ENCODE peak calls at places on chromosomes 16 and 17, in five cellular contexts. O is fibroblast of mammary gland, X is astrocyte, L is AG04449, W is A549. S is an unnamed sample.

GRCh38 chr17:72719582-72720493 is 372.6 kb downstream of the SLC39A11 start:
- DNase-seq in L (no peak), X (peak), W (no peak), O (no peak), S (no peak)

GRCh38 chr17:58313815-58314705 is 14.5 kb downstream of the TSPOAP1 start:
- DNase-seq in W (no peak), X (no peak), L (no peak), O (no peak), S (no peak)

GRCh38 chr17:60231691-60232090 is 81.9 kb downstream of the CA4 start:
- DNase-seq in O (peak), L (no peak), X (peak), W (no peak), S (no peak)

GRCh38 chr16:88784074-88784855 is 755 bp downstream of the PIEZO1 start:
- DNase-seq in X (peak), L (no peak), O (peak), W (peak), S (no peak)

GRCh38 chr16:50255538-50255937 is 10.8 kb upstream of the ADCY7 start:
- DNase-seq in X (no peak), W (no peak), O (no peak), L (no peak), S (no peak)

GRCh38 chr17:11853321-11854151 is 143.7 kb downstream of the ZNF18 start:
- DNase-seq in O (peak), L (no peak), X (peak), W (no peak), S (peak)

GRCh38 chr16:57988929-57989328 is 11.5 kb downstream of the ZNF319 start:
- DNase-seq in X (no peak), L (no peak), W (no peak), O (no peak), S (no peak)

GRCh38 chr17:35892091-35892637 is 12.0 kb upstream of the CCL5 start:
- DNase-seq in L (no peak), W (no peak), O (peak), X (no peak), S (no peak)

GRCh38 chr17:79132271-79133064 is 57.8 kb downstream of the ENGASE start:
- DNase-seq in X (no peak), O (no peak), L (no peak), W (no peak), S (no peak)

GRCh38 chr17:40063915-40064531 is 1.3 kb downstream of the THRA start:
- DNase-seq in O (no peak), W (no peak), L (no peak), X (no peak), S (no peak)

GRCh38 chr17:82334622-82335394 is 1.2 kb upstream of the SECTM1 start:
- DNase-seq in O (no peak), X (no peak), W (no peak), L (no peak), S (no peak)
- H3K4me3 ChIP-seq in O (peak), X (peak), W (no peak), L (peak), S (peak)

DNA sequence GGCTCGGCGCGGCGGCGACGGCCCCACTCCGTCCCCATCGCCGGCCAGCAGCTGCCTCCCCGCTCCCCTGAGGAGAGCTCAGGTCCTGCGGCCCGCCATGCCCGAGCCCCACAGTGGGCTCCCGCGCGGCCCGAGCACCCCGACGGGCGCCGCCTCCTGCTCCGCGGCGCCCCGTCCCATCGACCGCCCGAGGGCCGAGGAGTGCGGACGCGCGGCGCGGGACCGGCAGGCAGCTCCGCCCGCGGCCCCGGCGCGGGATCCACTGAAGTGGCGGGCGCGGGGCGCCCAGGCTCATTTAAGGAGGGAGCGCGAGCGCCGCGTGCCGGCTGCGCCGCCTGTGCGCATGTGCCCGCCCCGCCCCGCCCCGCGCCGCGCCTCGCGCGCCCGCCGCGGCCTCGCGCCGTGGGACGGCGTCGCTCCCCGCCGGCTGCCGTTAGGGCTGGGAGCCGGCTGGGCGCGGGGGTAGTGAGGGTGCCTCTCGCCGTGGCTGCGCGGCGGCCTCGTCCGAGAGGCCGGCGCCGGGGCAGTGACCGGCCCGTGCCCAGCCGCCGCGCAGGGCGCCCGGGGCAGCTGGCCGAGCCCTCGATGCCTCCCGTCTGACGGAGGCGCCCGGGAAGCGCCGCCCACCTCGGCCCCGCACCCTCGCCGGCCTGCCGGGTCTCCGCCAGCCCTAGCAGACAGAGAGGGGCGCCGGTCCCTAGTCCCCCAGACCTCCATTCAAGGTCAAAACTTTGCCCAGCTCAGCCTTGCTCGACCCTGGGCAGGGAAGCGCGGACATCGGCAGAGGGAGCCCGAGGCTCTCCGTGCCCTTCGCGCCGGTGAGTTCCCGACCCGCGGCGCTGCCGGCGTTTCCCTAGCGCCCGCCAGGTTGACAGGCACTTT is at the start of gene NETO2:
- DNase-seq in X (peak), O (peak), L (no peak), W (peak), S (peak)
- TF ChIP-seq CTCF in X (peak), O (peak), L (peak), W (peak), S (peak)

GRCh38 chr16:2858245-2859025 is 465 bp upstream of the PRSS22 start:
- DNase-seq in X (no peak), L (no peak), W (no peak), O (no peak), S (no peak)
- H3K4me3 ChIP-seq in X (no peak), L (no peak), W (peak), O (no peak), S (peak)

DNA sequence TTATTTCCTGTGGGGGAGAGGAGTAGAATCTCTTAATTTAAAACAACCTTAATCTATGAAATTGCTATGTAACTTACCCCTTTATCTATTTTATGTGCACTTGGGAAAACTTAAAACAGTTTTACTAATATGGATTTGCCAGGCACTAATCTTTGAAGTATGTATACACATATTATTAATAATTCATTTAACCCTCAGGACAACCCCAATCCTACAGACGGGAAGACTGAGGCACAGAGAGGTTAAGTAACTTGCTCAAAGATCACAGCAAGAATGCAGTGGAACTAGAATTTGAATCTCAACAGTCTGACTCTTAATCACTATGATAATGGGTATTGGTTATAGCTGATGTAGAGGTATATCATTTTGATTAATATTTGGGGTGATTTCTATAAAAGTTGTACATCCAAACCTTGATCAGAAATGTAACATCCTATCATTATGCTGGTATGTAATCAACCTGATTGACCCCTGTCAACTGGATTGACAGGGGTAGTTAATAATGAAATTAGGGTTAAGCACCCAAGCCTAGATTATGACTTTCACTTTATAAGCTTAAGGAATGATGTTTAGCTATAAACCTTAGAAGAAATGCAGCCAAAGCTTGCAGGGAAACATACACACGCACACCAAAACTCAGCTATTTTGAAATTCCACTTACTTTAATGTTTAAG is 1.6 kb downstream of the MYO1D start:
- DNase-seq in X (no peak), O (no peak), W (no peak), L (no peak), S (no peak)
- TF ChIP-seq CTCF in X (no peak), O (no peak), W (no peak), L (no peak), S (no peak)

GRCh38 chr17:2551928-2552327 is 40.2 kb upstream of the METTL16 start:
- DNase-seq in L (no peak), X (no peak), O (no peak), W (no peak), S (no peak)

GRCh38 chr17:2551493-2551892 is 39.8 kb upstream of the METTL16 start:
- DNase-seq in X (no peak), O (no peak), L (no peak), W (no peak), S (no peak)

GRCh38 chr17:2545393-2545792 is 33.7 kb upstream of the METTL16 start:
- DNase-seq in X (no peak), W (no peak), L (no peak), O (no peak), S (no peak)

GRCh38 chr17:2547176-2547575 is 35.5 kb upstream of the METTL16 start:
- DNase-seq in W (peak), L (no peak), X (no peak), O (peak), S (no peak)

DNA sequence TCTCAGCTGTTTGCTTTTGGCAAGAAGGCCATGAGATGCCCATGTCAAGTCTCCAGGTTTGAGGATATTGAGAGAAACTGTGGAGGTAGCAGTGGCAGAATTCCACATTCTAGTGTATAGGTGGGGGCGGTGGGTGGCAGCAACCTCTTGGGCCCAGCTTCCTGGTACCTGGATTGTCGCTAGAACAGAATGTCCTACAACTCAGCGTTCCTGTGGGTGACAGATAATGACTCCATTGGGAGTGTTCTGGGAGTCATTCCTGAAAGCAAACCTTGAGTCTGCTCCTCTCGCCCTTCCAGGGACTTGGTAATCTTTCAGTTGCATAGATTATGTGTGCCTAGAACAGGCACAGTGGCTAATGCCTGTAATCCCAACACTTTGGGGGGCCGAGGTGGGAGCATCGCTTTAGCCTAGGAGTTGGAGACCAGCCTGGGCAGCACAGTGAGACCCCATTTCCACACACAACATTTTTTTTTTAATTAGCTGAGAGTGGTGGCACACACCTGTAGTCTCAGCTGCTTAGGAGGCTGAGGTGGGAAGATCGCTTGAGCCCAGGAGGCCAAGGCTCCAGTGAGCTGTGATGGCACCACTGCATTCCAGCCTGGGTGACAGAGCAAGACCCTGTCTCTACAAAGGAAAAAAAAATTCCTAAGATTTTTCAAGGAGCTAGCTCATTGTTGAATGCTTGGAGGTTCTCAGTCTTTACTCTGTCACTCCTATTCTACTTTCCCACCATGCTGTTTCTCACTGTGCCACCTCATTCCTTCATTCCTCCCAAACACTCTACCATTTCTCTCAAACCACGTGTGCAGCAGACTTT is 37.9 kb upstream of the METTL16 start:
- DNase-seq in L (no peak), W (no peak), O (no peak), X (no peak), S (no peak)
- H3K4me3 ChIP-seq in L (no peak), W (no peak), O (no peak), X (no peak), S (no peak)

DNA sequence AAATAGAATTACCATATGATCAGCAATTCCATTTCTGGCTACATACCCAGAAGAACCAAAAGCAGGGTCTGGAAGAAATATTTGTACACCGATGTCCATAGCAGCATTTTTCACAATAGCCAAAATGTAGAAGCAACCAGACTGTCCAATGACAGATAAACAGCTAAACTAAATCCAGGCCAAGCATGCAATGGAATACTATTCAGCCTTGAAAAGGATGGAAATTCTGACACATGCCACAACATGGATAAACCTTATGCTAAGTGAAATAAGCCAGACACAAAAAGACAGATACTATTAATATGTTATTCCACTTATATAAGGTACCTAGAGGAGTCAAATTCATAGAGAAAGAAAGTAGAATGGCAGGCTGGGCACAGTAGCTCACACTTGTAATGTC is 25.9 kb upstream of the CREBBP start:
- DNase-seq in X (no peak), L (no peak), W (no peak), O (no peak), S (no peak)
- TF ChIP-seq CTCF in X (no peak), L (no peak), W (no peak), O (no peak), S (no peak)

DNA sequence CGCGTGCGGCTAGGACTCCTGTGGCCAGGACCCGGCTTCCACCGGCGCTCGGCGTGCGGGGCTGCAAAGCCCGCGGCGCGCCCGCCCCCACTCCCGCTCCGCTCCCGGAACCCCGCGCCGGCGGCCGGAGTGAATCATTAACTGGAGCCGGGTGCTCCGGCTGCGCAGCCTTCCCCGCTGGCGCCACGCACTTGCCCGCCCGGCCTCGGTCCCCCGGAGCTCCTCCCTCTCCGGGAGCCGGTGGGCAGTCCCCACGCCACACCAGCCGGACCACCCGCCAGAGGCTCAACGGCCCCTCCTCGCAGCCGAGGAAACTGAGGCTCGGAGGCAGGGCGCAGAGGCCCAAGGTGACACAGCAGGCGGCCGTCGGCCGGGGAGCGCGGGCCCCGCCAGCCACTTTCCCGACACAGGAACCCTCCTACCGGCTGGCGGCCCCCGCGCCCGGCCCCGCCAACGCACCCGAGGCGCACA is 580 bp downstream of the BCAR1 start:
- DNase-seq in L (no peak), W (peak), O (no peak), X (no peak), S (no peak)
- H3K4me3 ChIP-seq in L (peak), W (peak), O (peak), X (peak), S (peak)